ENCODE peak calls at places on chromosomes 2 and 18, in ten cellular contexts. P is A549, B is K562, K is HepG2, X is stomach, D is tibial nerve, E is suprapubic skin, T is ovary, G is sigmoid colon, M is GM12878. L is an unnamed sample.

GRCh38 chr2:218925434-218925833 is 34.0 kb upstream of the CDK5R2 start:
- DNase-seq in B (no peak), E (no peak), P (no peak), G (no peak), K (no peak), X (no peak), T (no peak), M (no peak), D (no peak), L (no peak)

GRCh38 chr18:54607213-54607934 is 16.3 kb downstream of the DYNAP start:
- DNase-seq in B (peak), T (no peak), D (no peak), P (no peak), K (peak), M (no peak), X (peak), G (no peak), E (no peak), L (no peak)

GRCh38 chr2:190486037-190486623 is 48.4 kb downstream of the NEMP2 start:
- DNase-seq in P (no peak), E (no peak), T (no peak), D (no peak), M (no peak), X (no peak), B (no peak), G (no peak), K (no peak), L (no peak)

GRCh38 chr2:153115141-153115540 is 363.4 kb downstream of the RPRM start:
- DNase-seq in X (no peak), P (no peak), E (no peak), K (no peak), M (no peak), B (no peak), G (no peak), D (no peak), T (no peak), L (no peak)

GRCh38 chr2:208222351-208222750 is 32.5 kb downstream of the IDH1 start:
- DNase-seq in D (no peak), M (no peak), X (no peak), P (no peak), E (no peak), T (no peak), G (no peak), B (peak), K (no peak), L (no peak)

GRCh38 chr2:9554841-9555337 is 741 bp downstream of the ADAM17 start:
- DNase-seq in E (no peak), P (no peak), X (no peak), B (peak), G (no peak), T (no peak), M (no peak), K (peak), D (peak), L (peak)

GRCh38 chr2:97704989-97705388 is 8.4 kb upstream of the ZAP70 start:
- DNase-seq in D (no peak), K (no peak), T (no peak), X (peak), G (no peak), P (no peak), B (no peak), M (no peak), E (no peak), L (no peak)

GRCh38 chr2:219851169-219851568 is 223.7 kb downstream of the SLC4A3 start:
- DNase-seq in E (no peak), K (no peak), D (no peak), P (no peak), G (no peak), B (no peak), T (no peak), X (no peak), M (no peak), L (no peak)

GRCh38 chr2:85737481-85737880 is 16.3 kb upstream of the ATOH8 start:
- DNase-seq in G (peak), E (peak), P (no peak), X (peak), K (peak), M (no peak), B (no peak), T (peak), D (peak), L (no peak)

GRCh38 chr2:240205348-240205747 is 64.9 kb upstream of the OTOS start:
- DNase-seq in E (peak), D (no peak), G (peak), X (no peak), K (no peak), M (no peak), P (peak), T (no peak), B (no peak), L (peak)

GRCh38 chr2:84904717-84905174 is 710 bp upstream of the TMSB10 start:
- DNase-seq in T (peak), G (peak), P (no peak), B (peak), X (peak), D (peak), M (no peak), E (peak), K (no peak), L (peak)

GRCh38 chr2:128746356-128746755 is 427.7 kb upstream of the HS6ST1 start:
- DNase-seq in E (no peak), T (peak), K (peak), D (no peak), G (no peak), X (no peak), M (no peak), B (no peak), P (no peak), L (no peak)

GRCh38 chr2:1498176-1498575 is 84.9 kb downstream of the TPO start:
- DNase-seq in G (peak), X (no peak), P (no peak), D (no peak), E (peak), T (no peak), M (no peak), K (no peak), B (no peak), L (peak)

GRCh38 chr2:178392215-178392614 is 58.8 kb downstream of the PRKRA start:
- DNase-seq in D (no peak), P (no peak), G (no peak), B (no peak), T (no peak), X (no peak), K (no peak), M (no peak), E (no peak), L (no peak)

GRCh38 chr2:24885221-24886113 is 34.6 kb downstream of the ADCY3 start:
- DNase-seq in D (no peak), M (no peak), P (no peak), T (no peak), X (no peak), K (no peak), E (no peak), B (no peak), G (no peak), L (no peak)

GRCh38 chr2:217691516-217691915 is 311.3 kb downstream of the TNS1 start:
- DNase-seq in X (no peak), D (no peak), K (no peak), M (no peak), T (no peak), P (no peak), B (no peak), G (no peak), E (no peak), L (no peak)

GRCh38 chr2:120239488-120240287 is 13.0 kb upstream of the RALB start:
- DNase-seq in P (peak), T (peak), M (no peak), K (peak), G (no peak), X (no peak), E (no peak), B (no peak), D (no peak), L (no peak)

GRCh38 chr2:205806126-205806905 is 124.0 kb downstream of the NRP2 start:
- DNase-seq in X (peak), B (no peak), D (no peak), P (peak), K (peak), T (no peak), M (no peak), G (no peak), E (no peak), L (no peak)

GRCh38 chr2:44550571-44550970 is 188.8 kb downstream of the CAMKMT start:
- DNase-seq in X (no peak), M (no peak), P (no peak), E (no peak), K (no peak), B (no peak), D (no peak), G (no peak), T (no peak), L (no peak)

GRCh38 chr2:46493241-46493970 is 14.0 kb downstream of the TMEM247 start:
- DNase-seq in D (no peak), X (no peak), K (no peak), P (peak), G (no peak), B (no peak), E (no peak), M (peak), T (no peak), L (no peak)

GRCh38 chr2:231392431-231393148 is 2.9 kb upstream of the B3GNT7 start:
- DNase-seq in P (no peak), T (no peak), B (no peak), K (no peak), D (no peak), X (no peak), M (no peak), E (no peak), G (no peak), L (no peak)

GRCh38 chr18:59353079-59353680 is 5.9 kb downstream of the LMAN1 start:
- DNase-seq in M (no peak), B (peak), K (no peak), X (no peak), P (no peak), T (no peak), D (no peak), G (no peak), E (no peak), L (no peak)

GRCh38 chr2:190840572-190841172 is 39.9 kb upstream of the GLS start:
- DNase-seq in D (no peak), X (no peak), M (no peak), E (no peak), P (no peak), K (no peak), T (no peak), G (no peak), B (no peak), L (no peak)

GRCh38 chr18:48815182-48815520 is 135.6 kb downstream of the SMAD7 start:
- DNase-seq in M (no peak), D (no peak), X (no peak), K (no peak), T (peak), B (no peak), P (no peak), G (no peak), E (no peak), L (peak)

GRCh38 chr2:215409331-215410127 is 26.3 kb downstream of the FN1 start:
- DNase-seq in B (no peak), T (no peak), P (no peak), G (no peak), K (no peak), E (no peak), D (no peak), M (no peak), X (no peak), L (no peak)

GRCh38 chr2:9211496-9211895 is 4.9 kb downstream of the ASAP2 start:
- DNase-seq in X (no peak), M (no peak), K (no peak), D (no peak), T (no peak), P (no peak), G (no peak), E (peak), B (no peak), L (no peak)

GRCh38 chr2:10278763-10279471 is 23.8 kb upstream of the HPCAL1 start:
- DNase-seq in D (no peak), B (peak), M (no peak), E (no peak), P (no peak), G (peak), K (no peak), T (no peak), X (no peak), L (no peak)

DNA sequence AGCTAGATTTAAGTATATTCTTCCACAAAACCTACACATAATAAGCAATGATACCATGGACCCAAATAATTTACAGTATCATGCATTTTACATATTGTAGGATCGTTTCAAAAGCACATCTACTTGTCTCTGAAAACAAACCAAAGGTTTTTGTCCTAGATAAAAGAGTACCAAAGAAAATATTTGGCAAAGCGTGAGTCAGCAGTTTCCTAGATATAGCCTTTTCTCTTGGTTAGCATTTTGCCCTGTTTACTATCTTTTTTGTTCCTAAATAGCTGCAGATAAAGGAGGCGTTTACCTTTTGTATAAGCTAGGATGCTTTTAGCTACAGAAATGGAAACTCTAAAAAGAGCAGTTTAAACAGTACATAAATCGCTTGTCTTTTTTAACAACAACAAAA is 305.8 kb upstream of the GULP1 start:
- DNase-seq in M (no peak), D (no peak), X (no peak), G (no peak), K (no peak), B (peak), P (no peak), T (no peak), E (no peak), L (no peak)
- H3K4me3 ChIP-seq in M (no peak), D (no peak), X (no peak), G (no peak), K (no peak), B (no peak), P (no peak), T (no peak), E (no peak), L (no peak)

DNA sequence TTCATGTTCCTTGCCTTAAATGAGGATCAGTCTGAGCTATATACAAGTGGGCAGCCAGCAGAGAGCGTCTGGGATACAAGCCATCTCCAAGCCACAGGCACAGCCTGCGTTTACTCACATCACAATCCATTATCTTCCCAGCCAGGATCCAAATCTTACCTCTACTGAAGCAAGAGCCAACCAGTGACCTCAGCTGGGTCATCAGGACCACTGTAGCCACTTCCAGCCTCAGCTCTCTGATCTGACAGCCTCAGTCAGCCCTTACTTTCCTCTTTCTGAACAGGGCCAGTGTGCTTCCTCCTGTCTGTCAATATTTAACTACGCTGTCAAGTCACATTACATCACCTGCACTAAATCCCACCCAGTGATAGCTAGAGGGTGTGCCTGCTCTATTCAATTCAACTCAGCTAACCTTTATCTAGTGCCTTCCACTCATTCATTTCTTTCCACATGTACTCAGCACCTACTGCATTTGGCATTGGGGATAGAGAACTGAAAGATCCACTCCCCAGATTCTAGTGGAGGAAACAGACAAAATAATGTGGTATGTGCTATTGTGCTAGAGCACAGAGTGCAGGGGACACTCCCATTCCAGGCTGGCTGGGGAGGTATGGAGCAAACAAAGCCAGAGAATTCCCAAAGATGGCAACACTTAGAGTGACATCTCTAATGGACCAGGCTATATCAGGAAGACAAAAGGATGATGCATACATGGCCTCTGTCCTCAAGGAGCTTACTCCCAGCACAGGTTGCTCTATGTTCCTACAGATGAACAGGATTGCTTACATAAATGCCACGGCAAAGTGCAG is 146.5 kb downstream of the NCKAP5 start:
- DNase-seq in X (no peak), B (no peak), G (no peak), K (peak), P (no peak), E (no peak), T (no peak), D (no peak), M (peak), L (no peak)
- TF ChIP-seq EP300 in X (no peak), B (no peak), G (no peak), K (no peak), P (peak), E (no peak), T (no peak), D (no peak), M (no peak), L (no peak)

DNA sequence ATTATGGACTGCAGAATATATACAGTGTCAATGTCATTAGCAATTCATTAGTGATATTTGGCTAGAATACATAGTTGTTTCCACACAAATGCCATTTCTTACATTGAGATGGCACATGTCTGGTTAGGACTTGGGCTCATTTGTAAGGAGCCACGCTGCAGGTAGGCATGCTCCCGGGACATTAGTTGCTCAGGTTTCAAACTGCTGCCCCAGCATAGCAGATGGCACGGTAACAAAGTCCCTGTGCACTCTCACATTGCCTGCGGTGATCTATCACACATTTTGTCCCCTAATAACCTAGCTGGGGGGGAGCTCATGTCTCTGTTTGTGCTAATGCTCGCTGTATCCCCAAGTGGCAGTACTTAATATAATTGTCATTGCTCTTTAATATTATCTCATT is 185.1 kb downstream of the NEDD4L start:
- DNase-seq in M (no peak), K (no peak), G (no peak), X (no peak), P (no peak), T (no peak), E (no peak), D (no peak), B (no peak), L (no peak)
- H3K27ac ChIP-seq in M (no peak), K (no peak), G (no peak), X (peak), P (no peak), T (no peak), E (no peak), D (no peak), B (no peak), L (no peak)

DNA sequence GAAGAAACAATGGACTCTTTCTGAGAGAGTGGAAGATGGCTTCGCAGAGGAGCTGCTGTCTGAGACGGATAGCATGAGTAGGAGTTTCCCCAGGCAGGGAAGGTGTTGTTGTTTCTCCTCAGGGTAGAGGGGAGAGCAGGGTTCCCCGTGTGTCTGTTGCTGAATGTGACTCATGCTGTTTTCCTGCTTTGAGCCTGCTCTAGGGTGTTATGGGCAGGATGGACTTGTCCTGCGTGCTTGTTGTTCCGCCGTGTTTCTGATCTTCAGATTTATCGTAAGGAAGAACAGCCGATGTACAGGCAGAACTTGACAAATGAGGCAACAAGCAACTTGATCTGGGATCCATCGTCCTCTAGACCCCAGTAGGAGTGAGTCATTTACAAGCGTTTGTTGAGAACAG is 19.7 kb upstream of the MYCN start:
- DNase-seq in T (no peak), X (no peak), G (no peak), B (no peak), E (no peak), D (no peak), P (no peak), K (no peak), M (no peak), L (no peak)
- H3K4me3 ChIP-seq in T (no peak), X (no peak), G (no peak), B (no peak), E (no peak), D (no peak), P (no peak), K (no peak), M (no peak), L (no peak)

GRCh38 chr18:3119401-3120323 is 100.1 kb downstream of the MYOM1 start:
- DNase-seq in T (no peak), D (no peak), X (no peak), K (peak), P (no peak), E (no peak), B (peak), M (no peak), G (no peak), L (peak)
- TF ChIP-seq EP300 in T (no peak), D (no peak), X (no peak), K (no peak), P (no peak), E (no peak), B (no peak), M (no peak), G (no peak), L (peak)

DNA sequence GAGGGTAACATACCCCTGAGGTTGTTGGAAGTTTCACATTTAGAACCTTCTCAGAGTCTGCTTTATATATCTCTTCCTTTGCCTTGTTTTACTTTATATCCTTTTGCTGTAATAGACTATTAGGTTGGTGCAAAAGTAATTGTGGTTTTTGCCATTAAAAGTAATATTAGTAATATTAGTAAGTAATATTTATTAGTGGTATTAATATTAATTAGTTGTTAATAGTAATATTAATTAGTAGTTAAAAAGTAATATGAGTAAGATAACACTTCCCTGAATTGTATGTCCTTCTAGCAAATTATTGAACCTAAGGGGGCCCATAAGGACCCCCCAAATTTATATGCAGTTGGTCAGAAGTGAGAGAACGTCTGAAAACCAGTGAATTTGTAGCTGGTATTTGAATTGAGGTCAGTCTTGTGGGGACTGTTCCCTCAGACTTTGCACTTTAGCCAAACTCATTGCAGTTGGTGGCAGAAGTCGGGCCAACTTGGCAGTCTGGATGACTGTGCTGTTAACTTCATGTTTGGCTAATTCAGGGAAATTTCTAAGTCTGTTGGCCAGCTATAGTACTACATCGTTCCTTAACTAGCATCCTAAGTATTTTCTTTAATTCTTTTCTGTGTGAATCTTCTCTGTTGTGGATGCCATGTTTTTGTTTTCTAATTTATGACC is 806.7 kb upstream of the GCFC2 start:
- DNase-seq in D (no peak), X (no peak), T (no peak), P (no peak), E (no peak), K (no peak), M (no peak), B (no peak), G (no peak), L (no peak)
- H3K27ac ChIP-seq in D (no peak), X (no peak), T (no peak), P (no peak), E (no peak), K (no peak), M (no peak), B (no peak), G (no peak), L (no peak)

DNA sequence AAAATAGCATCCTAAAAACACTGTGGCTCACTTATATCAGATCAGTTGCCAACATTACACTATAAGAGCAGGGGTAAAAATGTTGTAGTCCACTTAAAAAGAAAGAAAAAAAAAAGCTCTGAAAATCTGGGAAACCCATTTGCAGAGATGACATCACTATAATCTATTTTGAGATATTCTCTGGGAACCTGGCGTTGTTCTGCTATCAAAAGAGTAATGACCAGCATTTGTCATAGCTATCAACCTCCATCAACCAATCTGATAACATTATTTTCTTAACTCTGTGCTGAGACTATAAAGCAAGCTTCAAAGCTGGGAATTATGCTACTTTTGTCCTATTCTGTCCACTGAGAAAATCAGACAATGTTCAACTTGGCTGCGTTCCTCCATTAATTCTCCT is 107.6 kb downstream of the STK39 start:
- DNase-seq in P (no peak), D (no peak), K (no peak), T (no peak), M (no peak), B (no peak), G (no peak), E (no peak), X (no peak), L (no peak)
- H3K4me3 ChIP-seq in P (no peak), D (no peak), K (no peak), T (no peak), M (no peak), B (no peak), G (no peak), E (no peak), X (no peak), L (no peak)